ENCODE peak calls at places on chromosomes 13 and 19, in four cellular contexts. U, R, K and P are unnamed samples.

GRCh38 chr13:31987535-31988170 is 43.9 kb upstream of the FRY start:
- DNase-seq in U (peak), R (no peak), K (no peak), P (no peak)

GRCh38 chr13:102234618-102235017 is 167.2 kb downstream of the FGF14 start:
- DNase-seq in U (peak), R (no peak), K (no peak), P (no peak)

GRCh38 chr13:101455863-101456262 is 3.4 kb downstream of the ITGBL1 start:
- DNase-seq in U (peak), R (no peak), K (no peak), P (no peak)

GRCh38 chr19:30165228-30165813 is 206.9 kb upstream of the ZNF536 start:
- DNase-seq in U (no peak), R (no peak), K (no peak), P (no peak)

GRCh38 chr19:21900401-21900800 is 64.4 kb upstream of the ZNF43 start:
- DNase-seq in U (no peak), R (no peak), K (no peak), P (no peak)

GRCh38 chr19:13537454-13537853 is 31.2 kb upstream of the CACNA1A start:
- DNase-seq in U (no peak), R (no peak), K (peak), P (no peak)

GRCh38 chr13:60143775-60144174 is 20.0 kb downstream of the DIAPH3 start:
- DNase-seq in U (no peak), R (no peak), K (no peak), P (no peak)

GRCh38 chr13:45851171-45851889 is at the start of gene SIAH3:
- DNase-seq in U (peak), R (peak), K (peak), P (peak)

GRCh38 chr13:110576070-110576394 is 14.5 kb upstream of the RAB20 start:
- DNase-seq in U (no peak), R (no peak), K (no peak), P (no peak)

GRCh38 chr19:10544242-10544752 is 593 bp downstream of the ATG4D start:
- DNase-seq in U (no peak), R (no peak), K (peak), P (peak)

GRCh38 chr19:58304748-58305064 is 471 bp upstream of the ERVK3-1 start:
- DNase-seq in U (no peak), R (no peak), K (peak), P (no peak)

GRCh38 chr19:51158474-51159129 is 16.5 kb downstream of the SIGLEC7 start:
- DNase-seq in U (peak), R (peak), K (peak), P (peak)

GRCh38 chr19:39183100-39183499 is 13.7 kb upstream of the NCCRP1 start:
- DNase-seq in U (no peak), R (no peak), K (no peak), P (no peak)

GRCh38 chr13:52061587-52061986 is 37.1 kb downstream of the UTP14C start:
- DNase-seq in U (no peak), R (no peak), K (no peak), P (no peak)

GRCh38 chr13:76969488-76970365 is 21.4 kb downstream of the ACOD1 start:
- DNase-seq in U (peak), R (no peak), K (peak), P (no peak)

GRCh38 chr13:93116809-93117208 is 109.8 kb upstream of the GPC6 start:
- DNase-seq in U (peak), R (no peak), K (no peak), P (peak)

GRCh38 chr13:83057119-83057518 is 825.2 kb downstream of the SLITRK1 start:
- DNase-seq in U (peak), R (no peak), K (no peak), P (no peak)

DNA sequence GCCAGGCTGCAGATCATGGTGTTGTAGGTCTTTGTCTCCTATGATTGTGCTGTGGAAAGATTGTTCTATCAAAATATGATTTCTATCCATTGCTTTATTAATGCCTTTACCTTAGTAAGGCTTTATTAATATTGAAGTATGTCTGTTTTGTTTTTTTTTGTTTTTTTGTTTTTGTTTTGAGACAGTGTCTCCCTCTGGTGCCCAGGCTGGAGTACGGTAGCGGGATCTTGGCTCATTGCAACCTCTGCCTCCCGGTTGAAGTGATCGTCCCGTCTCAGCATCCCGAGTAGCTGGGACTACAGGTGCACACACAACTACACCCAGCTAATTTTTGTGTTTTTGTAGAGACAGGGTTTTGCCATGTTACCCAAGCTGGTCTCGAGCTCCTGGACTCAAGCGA is 7.7 kb downstream of the IRGC start:
- DNase-seq in U (no peak), R (no peak), K (no peak), P (no peak)
- TF ChIP-seq CTCF in U (peak), R (no peak), K (peak), P (no peak)

GRCh38 chr13:39777021-39777420 is 121.6 kb downstream of the COG6 start:
- DNase-seq in U (no peak), R (no peak), K (no peak), P (no peak)

GRCh38 chr13:39773833-39774232 is 118.4 kb downstream of the COG6 start:
- DNase-seq in U (peak), R (no peak), K (no peak), P (no peak)

GRCh38 chr13:39779337-39780270 is 124.1 kb downstream of the COG6 start:
- DNase-seq in U (peak), R (no peak), K (no peak), P (peak)

GRCh38 chr13:39776439-39776838 is 121.0 kb downstream of the COG6 start:
- DNase-seq in U (peak), R (no peak), K (no peak), P (no peak)

GRCh38 chr13:39777527-39778061 is 122.1 kb downstream of the COG6 start:
- DNase-seq in U (peak), R (no peak), K (peak), P (peak)
- TF ChIP-seq CTCF in U (peak), R (no peak), K (peak), P (peak)

GRCh38 chr19:56725829-56726424 is 54.4 kb upstream of the ZNF835 start:
- DNase-seq in U (peak), R (peak), K (no peak), P (no peak)
- TF ChIP-seq CTCF in U (peak), R (peak), K (no peak), P (peak)

GRCh38 chr19:20247016-20247683 is 80.1 kb downstream of the ZNF486 start:
- DNase-seq in U (peak), R (peak), K (peak), P (peak)
- TF ChIP-seq CTCF in U (peak), R (peak), K (peak), P (peak)